ENCODE peak calls at places on chromosome 13, in six cellular contexts. One of them, this sample, is unnamed.

GRCh38 chr13:92804926-92805325 is 421.7 kb upstream of the GPC6 start:
- DNase-seq in esophagus squamous epithelium: no peak
- DNase-seq in GM23248: no peak
- DNase-seq in A549: no peak
- DNase-seq in choroid plexus epithelial cell: no peak
- DNase-seq in upper lobe of left lung: no peak
- DNase-seq in this sample: peak

GRCh38 chr13:26679411-26679810 is 81.2 kb downstream of the GPR12 start:
- DNase-seq in esophagus squamous epithelium: no peak
- DNase-seq in GM23248: peak
- DNase-seq in A549: no peak
- DNase-seq in choroid plexus epithelial cell: peak
- DNase-seq in upper lobe of left lung: no peak
- DNase-seq in this sample: peak

GRCh38 chr13:21476893-21477472 is 17.9 kb upstream of the ZDHHC20 start:
- DNase-seq in esophagus squamous epithelium: no peak
- DNase-seq in GM23248: peak
- DNase-seq in A549: peak
- DNase-seq in choroid plexus epithelial cell: peak
- DNase-seq in upper lobe of left lung: peak
- DNase-seq in this sample: peak

GRCh38 chr13:45132384-45133064 is 12.2 kb downstream of the GTF2F2 start:
- DNase-seq in esophagus squamous epithelium: no peak
- DNase-seq in GM23248: no peak
- DNase-seq in A549: no peak
- DNase-seq in choroid plexus epithelial cell: no peak
- DNase-seq in upper lobe of left lung: no peak
- DNase-seq in this sample: no peak

GRCh38 chr13:21025539-21025938 is 35.8 kb downstream of the LATS2 start:
- DNase-seq in esophagus squamous epithelium: no peak
- DNase-seq in GM23248: no peak
- DNase-seq in A549: no peak
- DNase-seq in choroid plexus epithelial cell: no peak
- DNase-seq in upper lobe of left lung: peak
- DNase-seq in this sample: no peak

GRCh38 chr13:23871616-23872220 is 17.5 kb downstream of the MIPEP start:
- DNase-seq in esophagus squamous epithelium: no peak
- DNase-seq in GM23248: peak
- DNase-seq in A549: peak
- DNase-seq in choroid plexus epithelial cell: peak
- DNase-seq in upper lobe of left lung: no peak
- DNase-seq in this sample: peak

GRCh38 chr13:40348096-40348679 is 318.3 kb downstream of the FOXO1 start:
- DNase-seq in esophagus squamous epithelium: no peak
- DNase-seq in GM23248: no peak
- DNase-seq in A549: no peak
- DNase-seq in choroid plexus epithelial cell: no peak
- DNase-seq in upper lobe of left lung: no peak
- DNase-seq in this sample: no peak

GRCh38 chr13:41546372-41547252 is 89.3 kb downstream of the RGCC start:
- DNase-seq in esophagus squamous epithelium: no peak
- DNase-seq in GM23248: peak
- DNase-seq in A549: no peak
- DNase-seq in choroid plexus epithelial cell: peak
- DNase-seq in upper lobe of left lung: no peak
- DNase-seq in this sample: peak

GRCh38 chr13:102868366-102868936 is 22.6 kb downstream of the ERCC5 start:
- DNase-seq in esophagus squamous epithelium: no peak
- DNase-seq in GM23248: peak
- DNase-seq in A549: no peak
- DNase-seq in choroid plexus epithelial cell: peak
- DNase-seq in upper lobe of left lung: no peak
- DNase-seq in this sample: no peak

GRCh38 chr13:40476175-40476958 is 190.1 kb downstream of the FOXO1 start:
- DNase-seq in esophagus squamous epithelium: no peak
- DNase-seq in GM23248: peak
- DNase-seq in A549: peak
- DNase-seq in choroid plexus epithelial cell: no peak
- DNase-seq in upper lobe of left lung: no peak
- DNase-seq in this sample: peak

GRCh38 chr13:51980918-51981317 is 30.3 kb downstream of the ATP7B start:
- DNase-seq in esophagus squamous epithelium: no peak
- DNase-seq in GM23248: no peak
- DNase-seq in A549: no peak
- DNase-seq in choroid plexus epithelial cell: no peak
- DNase-seq in upper lobe of left lung: no peak
- DNase-seq in this sample: no peak

GRCh38 chr13:82803341-82803740 is 1078.9 kb downstream of the SLITRK1 start:
- DNase-seq in esophagus squamous epithelium: no peak
- DNase-seq in GM23248: peak
- DNase-seq in A549: no peak
- DNase-seq in choroid plexus epithelial cell: peak
- DNase-seq in upper lobe of left lung: no peak
- DNase-seq in this sample: peak

GRCh38 chr13:29594310-29594709 is 1.2 kb downstream of the SLC7A1 start:
- DNase-seq in esophagus squamous epithelium: no peak
- DNase-seq in GM23248: peak
- DNase-seq in A549: peak
- DNase-seq in choroid plexus epithelial cell: peak
- DNase-seq in upper lobe of left lung: peak
- DNase-seq in this sample: peak

GRCh38 chr13:93714171-93714570 is 487.6 kb downstream of the GPC6 start:
- DNase-seq in esophagus squamous epithelium: no peak
- DNase-seq in GM23248: peak
- DNase-seq in A549: no peak
- DNase-seq in choroid plexus epithelial cell: no peak
- DNase-seq in upper lobe of left lung: no peak
- DNase-seq in this sample: no peak

GRCh38 chr13:37956536-37956935 is 87.0 kb upstream of the TRPC4 start:
- DNase-seq in esophagus squamous epithelium: no peak
- DNase-seq in GM23248: no peak
- DNase-seq in A549: no peak
- DNase-seq in choroid plexus epithelial cell: no peak
- DNase-seq in upper lobe of left lung: no peak
- DNase-seq in this sample: no peak

GRCh38 chr13:65260938-65261880 is 1968.9 kb downstream of the PCDH9 start:
- DNase-seq in esophagus squamous epithelium: no peak
- DNase-seq in GM23248: no peak
- DNase-seq in A549: no peak
- DNase-seq in choroid plexus epithelial cell: peak
- DNase-seq in upper lobe of left lung: no peak
- DNase-seq in this sample: peak

GRCh38 chr13:51004111-51004865 is 94.7 kb downstream of the RNASEH2B start:
- DNase-seq in esophagus squamous epithelium: no peak
- DNase-seq in GM23248: no peak
- DNase-seq in A549: no peak
- DNase-seq in choroid plexus epithelial cell: no peak
- DNase-seq in upper lobe of left lung: no peak
- DNase-seq in this sample: no peak

GRCh38 chr13:39353988-39354387 is 249.0 kb downstream of the LHFPL6 start:
- DNase-seq in esophagus squamous epithelium: no peak
- DNase-seq in GM23248: peak
- DNase-seq in A549: no peak
- DNase-seq in choroid plexus epithelial cell: peak
- DNase-seq in upper lobe of left lung: no peak
- DNase-seq in this sample: peak

GRCh38 chr13:59914556-59914955 is 249.2 kb downstream of the DIAPH3 start:
- DNase-seq in esophagus squamous epithelium: no peak
- DNase-seq in GM23248: peak
- DNase-seq in A549: peak
- DNase-seq in choroid plexus epithelial cell: peak
- DNase-seq in upper lobe of left lung: no peak
- DNase-seq in this sample: peak

GRCh38 chr13:50080856-50081105 is 65.5 kb downstream of the KCNRG start:
- DNase-seq in esophagus squamous epithelium: no peak
- DNase-seq in GM23248: peak
- DNase-seq in A549: no peak
- DNase-seq in choroid plexus epithelial cell: peak
- DNase-seq in upper lobe of left lung: no peak
- DNase-seq in this sample: peak

GRCh38 chr13:76632388-76633044 is 253.7 kb downstream of the KCTD12 start:
- DNase-seq in esophagus squamous epithelium: no peak
- DNase-seq in GM23248: no peak
- DNase-seq in A549: no peak
- DNase-seq in choroid plexus epithelial cell: no peak
- DNase-seq in upper lobe of left lung: peak
- DNase-seq in this sample: no peak

GRCh38 chr13:74132152-74132767 is 1.9 kb downstream of the KLF12 start:
- DNase-seq in esophagus squamous epithelium: no peak
- DNase-seq in GM23248: peak
- DNase-seq in A549: no peak
- DNase-seq in choroid plexus epithelial cell: peak
- DNase-seq in upper lobe of left lung: no peak
- DNase-seq in this sample: peak

GRCh38 chr13:30806784-30807183 is 71.4 kb downstream of the ALOX5AP start:
- DNase-seq in esophagus squamous epithelium: no peak
- DNase-seq in GM23248: peak
- DNase-seq in A549: peak
- DNase-seq in choroid plexus epithelial cell: peak
- DNase-seq in upper lobe of left lung: no peak
- DNase-seq in this sample: peak

GRCh38 chr13:30807392-30807791 is 72.0 kb downstream of the ALOX5AP start:
- DNase-seq in esophagus squamous epithelium: no peak
- DNase-seq in GM23248: no peak
- DNase-seq in A549: no peak
- DNase-seq in choroid plexus epithelial cell: no peak
- DNase-seq in upper lobe of left lung: no peak
- DNase-seq in this sample: no peak

GRCh38 chr13:30805132-30805537 is 69.8 kb downstream of the ALOX5AP start:
- DNase-seq in esophagus squamous epithelium: no peak
- DNase-seq in GM23248: no peak
- DNase-seq in A549: no peak
- DNase-seq in choroid plexus epithelial cell: no peak
- DNase-seq in upper lobe of left lung: no peak
- DNase-seq in this sample: no peak

GRCh38 chr13:30804474-30804873 is 69.1 kb downstream of the ALOX5AP start:
- DNase-seq in esophagus squamous epithelium: no peak
- DNase-seq in GM23248: peak
- DNase-seq in A549: no peak
- DNase-seq in choroid plexus epithelial cell: no peak
- DNase-seq in upper lobe of left lung: no peak
- DNase-seq in this sample: no peak

DNA sequence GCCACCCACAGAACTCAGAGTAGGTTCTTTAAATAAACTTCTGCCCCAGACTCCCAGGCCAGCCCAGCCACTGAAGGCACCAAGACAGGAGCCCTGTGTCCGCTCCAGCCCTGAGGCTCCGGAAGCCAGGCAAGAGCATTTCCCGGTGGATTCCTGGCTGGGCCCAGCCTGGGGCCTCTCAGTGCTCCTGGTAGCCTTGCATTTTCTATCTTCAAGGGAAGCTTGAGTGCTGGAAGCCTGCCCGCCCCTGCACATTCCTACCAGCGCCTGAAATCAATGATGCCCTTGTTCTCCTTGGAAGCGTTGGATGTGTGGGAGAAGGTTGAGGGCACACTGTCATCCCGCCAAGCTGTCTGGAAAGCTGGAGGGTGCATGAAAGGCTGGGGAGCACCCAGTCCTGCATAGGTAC is 70.3 kb downstream of the ALOX5AP start:
- DNase-seq in esophagus squamous epithelium: no peak
- DNase-seq in GM23248: no peak
- DNase-seq in A549: no peak
- DNase-seq in choroid plexus epithelial cell: no peak
- DNase-seq in upper lobe of left lung: no peak
- DNase-seq in this sample: no peak
- H3K4me3 ChIP-seq in esophagus squamous epithelium: no peak
- H3K4me3 ChIP-seq in GM23248: no peak
- H3K4me3 ChIP-seq in A549: no peak
- H3K4me3 ChIP-seq in choroid plexus epithelial cell: no peak
- H3K4me3 ChIP-seq in upper lobe of left lung: no peak
- H3K4me3 ChIP-seq in this sample: no peak

DNA sequence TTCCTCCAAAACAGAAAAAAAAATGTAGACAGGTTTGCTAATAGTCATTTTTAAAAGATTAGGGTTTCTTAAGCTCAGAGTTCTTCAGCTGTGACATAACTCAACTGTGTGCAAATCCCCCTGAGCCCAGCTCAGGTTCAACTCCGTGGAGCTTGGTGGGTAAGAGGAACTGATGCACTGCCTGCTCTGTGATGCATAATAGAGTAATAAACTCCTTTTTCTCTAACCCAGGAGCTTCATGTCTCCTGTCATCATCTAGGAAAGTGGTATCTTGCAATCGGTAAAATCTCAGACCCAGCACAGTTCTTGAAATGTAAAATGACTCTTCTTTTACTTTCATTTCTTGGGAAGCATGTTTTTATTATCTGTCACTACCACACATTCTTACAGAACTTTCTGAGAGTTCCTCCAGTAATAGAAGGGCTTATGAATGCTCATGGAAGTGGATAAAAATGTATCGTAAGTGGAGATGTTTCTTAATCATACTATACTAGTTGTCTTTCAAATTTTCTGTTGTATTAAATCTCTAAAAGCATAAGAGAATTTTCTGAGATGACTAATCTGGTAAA is 123.8 kb upstream of the PCDH9 start:
- DNase-seq in esophagus squamous epithelium: no peak
- DNase-seq in GM23248: no peak
- DNase-seq in A549: no peak
- DNase-seq in choroid plexus epithelial cell: peak
- DNase-seq in upper lobe of left lung: no peak
- DNase-seq in this sample: peak
- H3K4me3 ChIP-seq in esophagus squamous epithelium: no peak
- H3K4me3 ChIP-seq in GM23248: peak
- H3K4me3 ChIP-seq in A549: no peak
- H3K4me3 ChIP-seq in choroid plexus epithelial cell: peak
- H3K4me3 ChIP-seq in upper lobe of left lung: no peak
- H3K4me3 ChIP-seq in this sample: peak

GRCh38 chr13:73040968-73041580 is 17.7 kb upstream of the KLF5 start:
- DNase-seq in esophagus squamous epithelium: no peak
- DNase-seq in GM23248: no peak
- DNase-seq in A549: peak
- DNase-seq in choroid plexus epithelial cell: no peak
- DNase-seq in upper lobe of left lung: no peak
- DNase-seq in this sample: no peak
- H3K4me3 ChIP-seq in esophagus squamous epithelium: no peak
- H3K4me3 ChIP-seq in GM23248: no peak
- H3K4me3 ChIP-seq in A549: peak
- H3K4me3 ChIP-seq in choroid plexus epithelial cell: no peak
- H3K4me3 ChIP-seq in upper lobe of left lung: no peak
- H3K4me3 ChIP-seq in this sample: no peak

DNA sequence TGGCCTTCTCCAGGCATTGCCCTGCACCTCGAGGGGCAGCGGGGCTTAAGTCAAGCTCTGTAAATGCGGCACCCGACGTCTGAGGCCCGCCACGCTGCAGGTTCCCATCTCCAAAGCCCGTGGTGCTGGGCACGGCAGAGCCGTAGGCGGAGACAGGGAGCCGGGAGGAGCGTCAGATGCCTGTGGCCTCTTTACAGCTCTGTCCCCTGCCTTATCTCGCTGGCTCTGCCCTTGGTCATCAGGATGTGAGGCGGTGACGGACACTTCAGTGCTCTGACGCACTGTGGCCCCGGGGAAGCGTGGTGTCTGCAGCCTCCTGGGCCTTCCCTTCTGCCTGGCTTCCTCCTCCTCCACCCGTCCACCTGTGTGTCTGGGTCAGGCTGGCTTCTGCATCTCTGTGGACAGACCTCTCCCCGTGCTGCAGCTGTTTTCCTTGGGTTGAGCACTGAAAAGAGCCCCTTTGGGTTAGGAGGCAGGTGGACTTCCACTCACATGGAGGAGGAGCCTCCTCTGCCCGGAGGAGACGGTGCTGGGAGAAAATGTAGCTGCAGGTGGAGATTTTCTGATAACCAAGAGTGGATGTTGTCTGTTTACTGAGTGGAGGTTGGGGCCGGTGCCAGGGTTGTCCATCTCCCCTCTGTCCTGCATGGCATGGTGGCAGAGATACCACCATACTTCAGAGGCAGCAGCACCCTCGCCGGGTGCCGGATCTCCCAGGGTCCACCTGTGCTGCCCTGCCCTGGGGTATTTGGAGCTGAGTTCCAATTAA is 14.6 kb downstream of the MCF2L start:
- DNase-seq in esophagus squamous epithelium: no peak
- DNase-seq in GM23248: no peak
- DNase-seq in A549: no peak
- DNase-seq in choroid plexus epithelial cell: no peak
- DNase-seq in upper lobe of left lung: no peak
- DNase-seq in this sample: no peak
- H3K4me3 ChIP-seq in esophagus squamous epithelium: no peak
- H3K4me3 ChIP-seq in GM23248: no peak
- H3K4me3 ChIP-seq in A549: no peak
- H3K4me3 ChIP-seq in choroid plexus epithelial cell: no peak
- H3K4me3 ChIP-seq in upper lobe of left lung: peak
- H3K4me3 ChIP-seq in this sample: no peak

This sample was measured in fibroblast of the aortic adventitia.